ENCODE peak calls at places on chromosome 11, in five cellular contexts. H, V, Z, N and E are unnamed samples. For H3K4me1, the result is how much of the 10 kb centered on the place peaks cover.

GRCh38 chr11:8356731-8357504 is 93.2 kb upstream of the LMO1 start:
- DNase-seq in V (no peak), H (no peak), Z (no peak), N (peak), E (no peak)

GRCh38 chr11:41306435-41306834 is 153.0 kb downstream of the LRRC4C start:
- DNase-seq in V (no peak), N (no peak), Z (no peak), H (no peak), E (no peak)

GRCh38 chr11:64522843-64523242 is 68.2 kb upstream of the SLC22A12 start:
- DNase-seq in N (no peak), H (no peak), Z (no peak), V (no peak), E (no peak)

GRCh38 chr11:86447763-86448480 is 73.2 kb downstream of the CCDC81 start:
- DNase-seq in N (no peak), V (no peak), H (no peak), Z (no peak), E (no peak)

GRCh38 chr11:61347916-61348461 is 13.7 kb downstream of the CYB561A3 start:
- DNase-seq in V (no peak), H (peak), Z (no peak), N (no peak), E (no peak)

GRCh38 chr11:18203723-18204122 is 31.1 kb downstream of the MRGPRX4 start:
- DNase-seq in Z (peak), N (peak), V (no peak), H (peak), E (peak)

GRCh38 chr11:126137146-126137545 is 74.3 kb downstream of the RPUSD4 start:
- DNase-seq in Z (no peak), N (no peak), H (no peak), V (no peak), E (no peak)

GRCh38 chr11:126012852-126013251 is 49.8 kb downstream of the CDON start:
- DNase-seq in N (no peak), Z (no peak), H (no peak), V (no peak), E (no peak)

GRCh38 chr11:116643521-116643920 is 129.3 kb downstream of the BUD13 start:
- DNase-seq in N (no peak), V (no peak), H (no peak), Z (no peak), E (no peak)

GRCh38 chr11:14308114-14308896 is 50.7 kb downstream of the RRAS2 start:
- DNase-seq in V (peak), Z (peak), N (peak), H (peak), E (peak)

GRCh38 chr11:125075242-125075625 is 12.1 kb downstream of the SLC37A2 start:
- DNase-seq in H (no peak), V (no peak), N (no peak), Z (no peak), E (no peak)

GRCh38 chr11:91804057-91804456 is 420.6 kb upstream of the FAT3 start:
- DNase-seq in V (no peak), N (peak), Z (no peak), H (peak), E (peak)

DNA sequence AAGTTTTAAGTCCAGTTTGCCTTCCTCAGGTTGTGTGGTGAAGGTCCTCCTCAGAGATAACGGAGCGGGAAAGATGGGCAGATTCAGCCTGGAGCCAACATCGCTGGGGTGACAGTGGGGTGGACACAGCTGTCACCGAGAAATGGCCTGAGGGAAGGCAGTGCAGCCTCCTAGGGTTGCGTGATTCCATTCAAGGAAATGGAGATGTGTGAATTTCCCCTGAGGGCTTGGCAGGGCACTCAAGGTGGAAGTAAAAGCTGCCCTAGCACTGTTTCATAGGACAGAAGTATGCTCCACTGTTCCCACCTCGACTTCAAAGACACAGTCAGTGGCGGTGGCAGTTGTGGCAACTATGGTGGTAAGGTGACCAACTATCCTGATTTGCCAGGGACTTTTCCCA is 15.4 kb upstream of the CAT start:
- DNase-seq in Z (no peak), H (no peak), N (no peak), V (no peak), E (no peak)
- TF ChIP-seq EZH2phosphoT487 in Z (no peak), H (no peak), N (no peak), V (no peak), E (no peak)

GRCh38 chr11:121464352-121464946 is 11.7 kb upstream of the SORL1-AS1 start:
- DNase-seq in H (no peak), Z (peak), V (peak), N (no peak), E (peak)

GRCh38 chr11:121465709-121466062 is 12.9 kb upstream of the SORL1-AS1 start:
- DNase-seq in N (no peak), H (no peak), V (no peak), Z (no peak), E (no peak)

GRCh38 chr11:121461843-121462242 is 9.1 kb upstream of the SORL1-AS1 start:
- DNase-seq in H (no peak), N (no peak), V (no peak), Z (no peak), E (no peak)

GRCh38 chr11:121466063-121466794 is 13.5 kb upstream of the SORL1-AS1 start:
- DNase-seq in H (peak), Z (peak), N (peak), V (peak), E (peak)

GRCh38 chr11:121463689-121464335 is 11.0 kb upstream of the SORL1-AS1 start:
- DNase-seq in Z (no peak), V (no peak), N (no peak), H (no peak), E (peak)
- H3K4me1 ChIP-seq in Z (half or more), V (half or more), N (under half), H (half or more), E (half or more)

GRCh38 chr11:36214976-36215687 is 74.1 kb downstream of the COMMD9 start:
- DNase-seq in Z (no peak), N (no peak), V (no peak), H (no peak), E (no peak)

GRCh38 chr11:36214484-36214883 is 74.7 kb downstream of the COMMD9 start:
- DNase-seq in H (no peak), Z (no peak), N (no peak), V (no peak), E (peak)

GRCh38 chr11:36216061-36216615 is 73.1 kb downstream of the COMMD9 start:
- DNase-seq in H (no peak), N (no peak), V (no peak), Z (no peak), E (no peak)

GRCh38 chr11:36213050-36213840 is 76.0 kb downstream of the COMMD9 start:
- DNase-seq in Z (no peak), V (no peak), N (peak), H (no peak), E (no peak)

DNA sequence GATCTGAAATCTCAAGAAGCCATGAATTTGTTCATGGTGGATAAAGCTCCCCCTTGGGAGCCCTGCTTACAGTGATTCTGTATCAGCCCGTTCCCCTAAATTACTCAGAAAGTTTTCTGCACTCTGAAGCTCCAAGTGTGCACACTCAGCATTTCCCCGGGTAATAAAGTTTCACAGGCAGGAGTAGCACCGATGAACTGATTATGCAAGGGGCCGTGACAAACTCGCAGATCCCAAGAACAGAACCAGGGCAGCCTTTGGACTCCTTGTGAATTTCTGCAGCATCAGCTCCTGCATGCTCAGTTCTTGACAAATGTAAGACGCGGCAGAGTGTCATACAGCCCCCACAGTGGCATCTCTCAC is 73.6 kb downstream of the COMMD9 start:
- DNase-seq in H (no peak), N (no peak), Z (no peak), V (no peak), E (no peak)
- TF ChIP-seq CTCF in H (no peak), N (no peak), Z (no peak), V (no peak), E (no peak)

DNA sequence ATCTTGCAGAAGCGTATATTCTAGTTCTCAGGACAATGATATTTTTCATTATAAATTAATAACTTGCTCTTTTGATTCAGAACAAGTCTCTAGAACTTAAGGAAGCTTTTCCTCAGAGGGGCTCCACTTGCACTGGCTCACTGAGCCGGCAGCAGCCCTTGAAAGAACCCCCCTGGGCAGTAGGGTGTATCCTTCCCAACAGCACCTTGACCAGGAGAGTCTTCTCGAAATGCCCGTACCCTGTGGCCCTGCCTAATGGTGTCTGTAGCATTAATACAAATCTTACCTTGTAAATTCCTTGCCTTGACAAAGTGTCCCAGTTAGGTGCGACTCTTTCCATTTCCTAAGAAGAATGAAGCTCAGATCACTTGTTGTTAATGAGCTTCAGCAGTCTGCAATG is 13.5 kb downstream of the PSMD13 start:
- DNase-seq in Z (no peak), V (no peak), H (no peak), N (no peak), E (no peak)
- TF ChIP-seq EZH2phosphoT487 in Z (no peak), V (no peak), H (no peak), N (no peak), E (no peak)

GRCh38 chr11:33128739-33129138 is 32.5 kb downstream of the CSTF3 start:
- DNase-seq in H (no peak), N (no peak), V (no peak), Z (no peak), E (peak)

GRCh38 chr11:33125611-33126010 is 35.7 kb downstream of the CSTF3 start:
- DNase-seq in N (no peak), H (peak), V (no peak), Z (no peak), E (no peak)

GRCh38 chr11:33125025-33125424 is 36.3 kb downstream of the CSTF3 start:
- DNase-seq in Z (no peak), H (no peak), N (no peak), V (no peak), E (no peak)
- H3K4me1 ChIP-seq in Z (under half), H (half or more), N (under half), V (under half), E (under half)

DNA sequence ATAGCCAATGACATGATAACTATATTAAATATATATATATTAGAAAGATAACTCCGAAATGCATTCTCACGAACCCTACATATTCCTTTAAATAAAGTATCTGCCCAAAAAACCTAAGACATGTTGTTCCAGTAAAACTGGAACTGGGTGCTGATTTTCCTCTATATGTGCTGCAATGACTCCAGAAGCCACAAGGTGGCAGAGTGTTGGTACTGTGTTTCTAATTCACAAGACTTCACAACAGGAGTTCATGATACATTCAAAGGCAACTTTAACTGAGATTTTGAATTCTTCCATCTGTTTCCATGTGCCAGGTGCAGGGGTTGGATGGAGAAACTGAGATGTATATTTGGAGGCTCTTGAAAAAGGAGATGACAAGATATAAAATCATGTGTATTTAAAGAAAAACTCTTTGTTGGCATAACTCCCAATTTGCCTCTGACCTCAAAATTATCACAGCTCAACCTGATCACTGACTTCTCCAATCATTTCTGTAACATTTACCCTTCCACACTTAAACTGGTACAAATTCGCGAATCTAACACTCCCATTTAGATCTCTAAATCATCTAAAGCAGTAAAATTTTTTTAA is 1098.6 kb upstream of the CCDC90B start:
- DNase-seq in Z (no peak), V (peak), N (peak), H (peak), E (peak)
- TF ChIP-seq CTCF in Z (peak), V (peak), N (peak), H (peak), E (peak)

GRCh38 chr11:80722616-80723015 is 1281.8 kb upstream of the TENM4 start:
- DNase-seq in V (no peak), H (no peak), Z (no peak), N (no peak), E (peak)

GRCh38 chr11:80718611-80719291 is 1277.9 kb upstream of the TENM4 start:
- DNase-seq in N (no peak), Z (no peak), V (no peak), H (no peak), E (peak)

GRCh38 chr11:80719292-80719646 is 1278.4 kb upstream of the TENM4 start:
- DNase-seq in N (peak), V (no peak), H (no peak), Z (no peak), E (no peak)

GRCh38 chr11:80724366-80724765 is 1283.5 kb upstream of the TENM4 start:
- DNase-seq in H (no peak), Z (no peak), N (no peak), V (no peak), E (no peak)

GRCh38 chr11:80720295-80720694 is 1279.5 kb upstream of the TENM4 start:
- DNase-seq in V (no peak), Z (no peak), N (no peak), H (no peak), E (no peak)
- TF ChIP-seq EZH2phosphoT487 in V (no peak), Z (no peak), N (no peak), H (no peak), E (no peak)

GRCh38 chr11:118227865-118228785 is 3.3 kb upstream of the JAML start:
- DNase-seq in N (no peak), V (peak), Z (no peak), H (no peak), E (no peak)
- H3K4me1 ChIP-seq in N (under half), V (under half), Z (under half), H (under half), E (under half)

DNA sequence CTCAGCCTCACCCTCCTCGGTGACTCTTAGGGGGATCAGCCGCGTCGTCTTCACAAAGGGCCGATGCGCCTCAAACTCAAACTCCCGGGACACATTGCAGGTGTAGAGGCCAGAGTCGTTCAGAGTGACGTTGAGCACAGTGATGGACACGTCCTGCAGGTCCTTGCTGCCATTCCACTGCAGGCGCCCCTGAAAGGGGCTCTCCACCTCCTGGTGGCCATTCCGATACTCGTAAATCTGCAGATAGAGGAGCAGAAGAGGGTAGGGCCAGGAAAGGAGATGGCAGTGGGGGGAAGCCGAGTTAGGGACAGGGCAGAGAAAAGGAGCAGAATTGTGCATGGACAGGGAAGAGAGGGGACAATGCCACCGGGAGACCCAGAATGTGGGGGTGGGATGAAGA is 12.0 kb downstream of the SCN3B start:
- DNase-seq in N (no peak), H (peak), V (no peak), Z (no peak), E (no peak)
- TF ChIP-seq CTCF in N (no peak), H (no peak), V (no peak), Z (no peak), E (no peak)